ENCODE peak calls at places on chromosomes 13 and 19, in four cellular contexts. One of them, this sample, is unnamed.

GRCh38 chr19:6564393-6564792 is 26.6 kb downstream of the CD70 start:
- DNase-seq in K562: peak; percentile 61
- DNase-seq in left ventricle myocardium inferior: no peak
- DNase-seq in psoas muscle: no peak
- DNase-seq in this sample: no peak

GRCh38 chr13:45055198-45055901 is 65.0 kb upstream of the GTF2F2 start:
- DNase-seq in K562: no peak
- DNase-seq in left ventricle myocardium inferior: no peak
- DNase-seq in psoas muscle: no peak
- DNase-seq in this sample: no peak

GRCh38 chr13:24199016-24199415 is 38.5 kb downstream of the SPATA13 start:
- DNase-seq in K562: no peak
- DNase-seq in left ventricle myocardium inferior: no peak
- DNase-seq in psoas muscle: no peak
- DNase-seq in this sample: no peak

GRCh38 chr19:43820098-43820860 is 6.8 kb upstream of the ZNF283 start:
- DNase-seq in K562: no peak
- DNase-seq in left ventricle myocardium inferior: peak; percentile 54
- DNase-seq in psoas muscle: peak; percentile 41
- DNase-seq in this sample: no peak

GRCh38 chr19:5191091-5191490 is 149.5 kb downstream of the PTPRS start:
- DNase-seq in K562: peak; percentile 13
- DNase-seq in left ventricle myocardium inferior: no peak
- DNase-seq in psoas muscle: no peak
- DNase-seq in this sample: no peak

GRCh38 chr13:44819245-44819644 is 170.0 kb downstream of the NUFIP1 start:
- DNase-seq in K562: no peak
- DNase-seq in left ventricle myocardium inferior: no peak
- DNase-seq in psoas muscle: no peak
- DNase-seq in this sample: no peak

GRCh38 chr13:46315491-46316075 is 71.5 kb downstream of the RUBCNL start:
- DNase-seq in K562: no peak
- DNase-seq in left ventricle myocardium inferior: no peak
- DNase-seq in psoas muscle: no peak
- DNase-seq in this sample: no peak

GRCh38 chr13:23796546-23796945 is 92.7 kb downstream of the MIPEP start:
- DNase-seq in K562: no peak
- DNase-seq in left ventricle myocardium inferior: no peak
- DNase-seq in psoas muscle: no peak
- DNase-seq in this sample: no peak

GRCh38 chr19:13099073-13099999 is 3.3 kb downstream of the LYL1 start:
- DNase-seq in K562: peak; percentile 88
- DNase-seq in left ventricle myocardium inferior: peak; percentile 81
- DNase-seq in psoas muscle: peak; percentile 76
- DNase-seq in this sample: no peak

GRCh38 chr13:43864921-43865320 is 14.6 kb downstream of the CCDC122 start:
- DNase-seq in K562: no peak
- DNase-seq in left ventricle myocardium inferior: no peak
- DNase-seq in psoas muscle: no peak
- DNase-seq in this sample: no peak

GRCh38 chr19:17341845-17342244 is 4.5 kb downstream of the GTPBP3 start:
- DNase-seq in K562: no peak
- DNase-seq in left ventricle myocardium inferior: no peak
- DNase-seq in psoas muscle: no peak
- DNase-seq in this sample: no peak

GRCh38 chr13:29362849-29363604 is 232.5 kb downstream of the SLC7A1 start:
- DNase-seq in K562: peak; percentile 49
- DNase-seq in left ventricle myocardium inferior: no peak
- DNase-seq in psoas muscle: no peak
- DNase-seq in this sample: no peak

GRCh38 chr19:31591258-31591657 is 242.0 kb upstream of the TSHZ3 start:
- DNase-seq in K562: no peak
- DNase-seq in left ventricle myocardium inferior: no peak
- DNase-seq in psoas muscle: no peak
- DNase-seq in this sample: no peak

GRCh38 chr19:48696353-48697010 is 711 bp downstream of the FUT2 start:
- DNase-seq in K562: no peak
- DNase-seq in left ventricle myocardium inferior: no peak
- DNase-seq in psoas muscle: no peak
- DNase-seq in this sample: no peak

GRCh38 chr13:75675421-75675820 is 39.3 kb downstream of the LMO7 start:
- DNase-seq in K562: no peak
- DNase-seq in left ventricle myocardium inferior: no peak
- DNase-seq in psoas muscle: no peak
- DNase-seq in this sample: no peak
- H3K27ac ChIP-seq in K562: no peak overlapping the region
- H3K27ac ChIP-seq in left ventricle myocardium inferior: no peak overlapping the region
- H3K27ac ChIP-seq in psoas muscle: no peak overlapping the region
- H3K27ac ChIP-seq in this sample: no peak overlapping the region

GRCh38 chr13:96065851-96066250 is 12.7 kb upstream of the UGGT2 start:
- DNase-seq in K562: no peak
- DNase-seq in left ventricle myocardium inferior: no peak
- DNase-seq in psoas muscle: no peak
- DNase-seq in this sample: no peak
- TF ChIP-seq CTCF in K562: no peak
- TF ChIP-seq CTCF in left ventricle myocardium inferior: no peak
- TF ChIP-seq CTCF in psoas muscle: no peak
- TF ChIP-seq CTCF in this sample: no peak

GRCh38 chr19:39144487-39145071 is 19.0 kb downstream of the PAK4 start:
- DNase-seq in K562: no peak
- DNase-seq in left ventricle myocardium inferior: no peak
- DNase-seq in psoas muscle: no peak
- DNase-seq in this sample: no peak
- H3K27ac ChIP-seq in K562: no peak overlapping the region
- H3K27ac ChIP-seq in left ventricle myocardium inferior: peak overlapping the region; percentile 75
- H3K27ac ChIP-seq in psoas muscle: no peak overlapping the region
- H3K27ac ChIP-seq in this sample: no peak overlapping the region

DNA sequence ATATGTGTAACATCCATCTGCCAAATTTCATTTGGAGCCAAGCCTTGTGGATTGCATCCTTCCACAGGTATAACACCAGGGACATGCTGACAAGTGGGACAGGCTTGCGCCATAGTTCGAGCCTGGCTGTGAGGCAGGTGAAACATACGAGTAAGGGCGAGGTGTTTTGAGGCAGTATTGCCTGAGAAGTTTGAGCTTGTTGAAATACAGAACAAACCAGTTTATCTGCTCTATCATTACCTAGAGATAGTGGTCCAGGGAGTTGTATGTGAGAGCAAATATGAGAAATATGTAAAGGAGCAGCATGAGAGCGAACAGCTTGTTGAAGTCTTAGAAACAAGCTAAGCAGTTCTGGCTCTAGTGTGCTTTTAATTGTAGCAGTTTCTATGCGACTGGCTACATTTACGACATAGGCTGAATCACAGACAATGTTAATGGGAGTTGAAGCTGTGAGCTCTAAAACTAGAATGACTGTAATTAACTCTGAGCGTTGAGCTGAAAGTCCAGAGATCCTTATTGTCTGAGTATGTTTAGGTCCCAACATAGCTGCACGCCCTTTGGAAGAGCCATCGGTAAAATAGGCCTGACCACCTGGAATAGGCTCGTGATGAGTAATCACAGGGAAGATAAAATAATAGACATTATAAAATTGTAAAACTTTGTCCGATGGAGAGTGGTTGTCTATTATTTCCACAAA is 8.2 kb downstream of the ZNF439 start:
- DNase-seq in K562: no peak
- DNase-seq in left ventricle myocardium inferior: no peak
- DNase-seq in psoas muscle: no peak
- DNase-seq in this sample: no peak
- TF ChIP-seq CTCF in K562: no peak
- TF ChIP-seq CTCF in left ventricle myocardium inferior: no peak
- TF ChIP-seq CTCF in psoas muscle: no peak
- TF ChIP-seq CTCF in this sample: no peak

DNA sequence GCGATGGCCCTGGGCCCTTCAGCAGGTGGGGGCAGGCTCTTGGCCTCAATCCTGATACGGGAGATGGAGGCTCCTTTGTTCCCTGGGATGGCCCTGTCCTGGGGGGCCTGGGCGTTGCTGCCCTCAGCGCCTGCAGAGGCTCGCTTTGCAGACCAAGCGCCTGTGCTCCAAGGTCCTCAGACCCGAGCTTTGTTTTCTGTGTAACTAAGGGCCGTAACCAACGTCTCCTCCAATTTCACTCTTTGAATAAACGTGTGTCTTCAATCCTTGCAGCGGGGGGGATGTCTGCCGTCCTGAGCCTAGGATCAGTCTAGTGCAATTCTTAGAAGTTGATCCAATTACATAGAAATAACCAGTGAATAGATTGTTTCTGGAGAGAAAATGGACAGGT is 5.2 kb downstream of the PTBP1 start:
- DNase-seq in K562: no peak
- DNase-seq in left ventricle myocardium inferior: no peak
- DNase-seq in psoas muscle: no peak
- DNase-seq in this sample: no peak
- H3K27ac ChIP-seq in K562: no peak overlapping the region
- H3K27ac ChIP-seq in left ventricle myocardium inferior: peak overlapping the region; percentile 100
- H3K27ac ChIP-seq in psoas muscle: peak overlapping the region; percentile 60
- H3K27ac ChIP-seq in this sample: peak overlapping the region; percentile 80

DNA sequence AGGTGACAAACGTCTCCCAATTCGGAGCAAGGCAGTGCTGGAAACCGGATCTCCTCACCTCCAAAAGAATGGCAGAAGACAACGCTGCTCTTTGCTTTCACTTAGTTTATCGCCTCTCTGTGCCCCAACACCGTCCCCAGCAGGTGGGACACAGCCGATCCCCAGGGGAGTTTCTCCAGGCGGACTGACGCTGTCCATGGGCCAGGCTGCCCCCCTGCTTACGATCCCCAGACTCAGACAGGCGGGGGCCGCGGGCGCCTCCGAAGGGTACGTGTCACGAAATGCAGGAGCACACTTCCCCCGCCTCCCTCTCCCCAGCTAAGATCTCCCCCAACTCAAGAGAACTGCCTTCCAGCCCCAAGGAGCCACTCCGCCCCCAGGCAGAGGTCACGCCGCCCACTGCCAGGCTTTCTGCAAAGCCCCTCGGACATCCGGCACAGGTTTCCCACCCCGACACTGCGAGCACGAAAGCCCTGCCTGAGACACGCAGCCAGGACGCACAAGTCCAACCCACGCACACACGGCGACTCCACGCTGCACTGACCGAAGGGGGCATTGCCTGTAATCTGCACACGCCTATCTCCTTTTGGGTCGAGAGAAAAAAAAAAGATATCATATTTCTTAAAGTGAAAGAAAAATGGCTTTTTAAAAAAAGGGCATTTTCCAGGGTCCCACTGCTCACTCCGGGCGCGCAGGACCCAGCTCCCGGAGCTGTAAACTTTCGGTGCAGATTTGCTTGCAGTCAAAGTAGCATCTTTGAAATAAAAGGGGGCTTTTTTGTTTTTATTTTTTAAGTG is 1.9 kb downstream of the SPRY2 start:
- DNase-seq in K562: peak; percentile 63
- DNase-seq in left ventricle myocardium inferior: peak; percentile 76
- DNase-seq in psoas muscle: peak; percentile 78
- DNase-seq in this sample: peak; percentile 89
- TF ChIP-seq CTCF in K562: no peak
- TF ChIP-seq CTCF in left ventricle myocardium inferior: peak; percentile 40
- TF ChIP-seq CTCF in psoas muscle: peak; percentile 13
- TF ChIP-seq CTCF in this sample: no peak

This sample was measured in coronary artery.